ENCODE peak calls at places on chromosomes 3 and 15, in ten cellular contexts. Y is HepG2; V is mammary epithelial cell; R is CD8-positive, alpha-beta T cell; E is esophagus squamous epithelium; K is upper lobe of right lung; S is trophoblast cell; M is IMR-90; G is H9; T is H1. F is an unnamed sample.
A peak's percentile ranks its signal among the peaks of the same experiment; 100 is the strongest.

GRCh38 chr3:175679582-175679981 is 820.4 kb downstream of the NAALADL2 start:
- DNase-seq in R (no peak), G (no peak), S (no peak), K (no peak), Y (no peak), M (peak; percentile 18), V (no peak), T (no peak), E (no peak), F (no peak)

GRCh38 chr3:195227871-195228270 is 43.1 kb downstream of the XXYLT1 start:
- DNase-seq in R (no peak), E (no peak), S (peak; percentile 50), G (no peak), K (peak; percentile 52), Y (no peak), V (no peak), T (peak; percentile 31), M (no peak), F (no peak)

GRCh38 chr3:135017494-135017893 is 222.4 kb downstream of the EPHB1 start:
- DNase-seq in V (no peak), Y (no peak), E (no peak), R (no peak), M (no peak), T (no peak), G (no peak), K (no peak), S (no peak), F (no peak)

GRCh38 chr3:12253521-12253920 is 35.3 kb upstream of the PPARG start:
- DNase-seq in Y (no peak), V (no peak), G (no peak), E (no peak), K (no peak), T (no peak), R (no peak), S (peak; percentile 37), M (peak; percentile 44), F (no peak)

GRCh38 chr15:58957101-58957973 is 23.9 kb upstream of the SLTM start:
- DNase-seq in S (peak; percentile 45), T (peak; percentile 71), R (peak; percentile 52), Y (peak; percentile 69), K (no peak), M (peak; percentile 58), E (no peak), G (peak; percentile 71), V (peak; percentile 44), F (peak; percentile 21)

GRCh38 chr3:39398700-39399099 is 7.8 kb upstream of the RPSA start:
- DNase-seq in G (no peak), E (no peak), R (no peak), K (no peak), S (no peak), T (no peak), Y (no peak), M (no peak), V (peak; percentile 50), F (no peak)

GRCh38 chr3:97968376-97968775 is 3.9 kb downstream of the RIOX2 start:
- DNase-seq in Y (no peak), G (no peak), K (no peak), R (no peak), T (no peak), E (no peak), S (no peak), V (no peak), M (no peak), F (no peak)

GRCh38 chr3:74630602-74631001 is 16.1 kb upstream of the CNTN3 start:
- DNase-seq in Y (no peak), G (no peak), S (no peak), V (peak; percentile 46), M (peak; percentile 59), T (no peak), E (no peak), R (no peak), K (no peak), F (no peak)

GRCh38 chr3:112811150-112811884 is 35.3 kb downstream of the CD200R1L start:
- DNase-seq in G (no peak), S (no peak), K (no peak), V (no peak), M (peak; percentile 86), Y (no peak), R (no peak), T (no peak), E (no peak), F (no peak)

GRCh38 chr15:67415186-67415585 is 105.7 kb upstream of the C15orf61 start:
- DNase-seq in M (no peak), R (no peak), S (no peak), G (no peak), E (no peak), T (no peak), K (no peak), V (no peak), Y (no peak), F (no peak)

DNA sequence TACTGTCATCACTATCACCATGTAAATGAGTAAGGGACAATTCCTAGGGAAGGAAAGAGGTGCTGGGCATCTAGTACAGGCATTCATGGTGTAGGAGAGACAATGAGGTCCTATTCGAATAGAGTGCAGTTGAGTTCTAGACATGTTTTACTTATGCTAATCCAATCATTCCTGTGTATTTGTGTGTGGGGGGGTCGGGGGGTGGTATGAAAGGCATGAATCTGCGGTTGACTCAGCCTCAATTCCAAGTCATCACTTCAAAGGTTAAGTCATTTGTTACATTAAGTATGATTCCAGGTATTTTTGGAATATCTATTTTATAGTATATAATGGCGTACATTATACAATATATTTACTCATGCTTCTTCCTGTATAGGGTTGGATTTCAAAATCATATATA is 163.1 kb upstream of the GALNT15 start:
- DNase-seq in V (no peak), S (no peak), R (no peak), M (peak; percentile 58), T (no peak), E (no peak), G (no peak), K (no peak), Y (no peak), F (no peak)
- H3K27ac ChIP-seq in V (no peak overlapping the region), S (no peak overlapping the region), R (no peak overlapping the region), M (peak overlapping the region; percentile 30), T (no peak overlapping the region), E (no peak overlapping the region), G (no peak overlapping the region), K (no peak overlapping the region), Y (no peak overlapping the region), F (no peak overlapping the region)

DNA sequence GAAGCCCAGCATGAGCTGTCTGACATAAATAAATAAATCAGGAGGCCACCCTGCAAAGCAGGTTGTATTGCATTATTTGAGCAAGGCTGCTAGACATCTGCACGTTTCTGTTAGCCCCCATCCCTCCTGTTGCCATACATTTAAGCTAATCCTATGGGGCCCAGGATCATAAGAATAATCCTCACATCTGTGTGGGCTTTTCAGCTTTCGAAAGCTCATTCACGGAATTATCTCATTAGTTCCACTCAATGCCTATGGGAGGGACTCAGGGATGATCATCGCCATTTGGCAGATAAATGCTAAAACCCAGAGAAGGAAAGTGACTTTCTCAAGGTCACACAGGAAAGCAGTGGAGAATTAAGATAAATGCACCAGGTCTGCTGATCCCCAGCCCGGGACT is 123.4 kb downstream of the TLE3 start:
- DNase-seq in G (no peak), R (no peak), T (no peak), Y (no peak), E (no peak), V (no peak), M (no peak), S (no peak), K (no peak), F (no peak)
- H3K9me3 ChIP-seq in G (no peaks in the 10 kb centered on the region), R (no peaks in the 10 kb centered on the region), T (no peaks in the 10 kb centered on the region), Y (no peaks in the 10 kb centered on the region), E (no peaks in the 10 kb centered on the region), V (no peaks in the 10 kb centered on the region), M (no peaks in the 10 kb centered on the region), S (no peaks in the 10 kb centered on the region), K (no peaks in the 10 kb centered on the region), F (no peaks in the 10 kb centered on the region)

GRCh38 chr3:139301654-139302053 is 42.2 kb upstream of the MRPS22 start:
- DNase-seq in R (no peak), V (no peak), Y (no peak), E (no peak), K (no peak), S (no peak), G (no peak), T (no peak), M (no peak), F (no peak)

GRCh38 chr3:139302801-139303113 is 41.1 kb upstream of the MRPS22 start:
- DNase-seq in K (no peak), E (no peak), S (peak; percentile 4), R (no peak), M (no peak), V (no peak), Y (no peak), G (no peak), T (no peak), F (no peak)

GRCh38 chr3:139304383-139304782 is 39.4 kb upstream of the MRPS22 start:
- DNase-seq in G (no peak), V (no peak), Y (no peak), R (no peak), E (no peak), M (no peak), K (no peak), S (no peak), T (no peak), F (no peak)

GRCh38 chr3:139302084-139302800 is 41.6 kb upstream of the MRPS22 start:
- DNase-seq in M (peak; percentile 99), K (no peak), E (no peak), V (peak; percentile 96), G (no peak), Y (peak; percentile 57), S (peak; percentile 98), R (no peak), T (no peak), F (no peak)

GRCh38 chr3:139303216-139303615 is 40.6 kb upstream of the MRPS22 start:
- DNase-seq in K (no peak), T (no peak), M (no peak), S (peak; percentile 96), E (no peak), G (no peak), V (no peak), Y (no peak), R (no peak), F (no peak)
- H3K4me1 ChIP-seq in K (no peaks in the 10 kb centered on the region), T (no peaks in the 10 kb centered on the region), M (peaks cover 31% of the 10 kb centered on the region), S (peaks cover 19% of the 10 kb centered on the region), E (no peaks in the 10 kb centered on the region), G (no peaks in the 10 kb centered on the region), V (peaks cover 48% of the 10 kb centered on the region), Y (peaks cover 42% of the 10 kb centered on the region), R (no peaks in the 10 kb centered on the region), F (no peaks in the 10 kb centered on the region)

GRCh38 chr3:48318831-48319512 is 14.5 kb downstream of the SPINK8 start:
- DNase-seq in R (no peak), V (no peak), G (no peak), K (no peak), T (no peak), S (no peak), Y (no peak), M (no peak), E (no peak), F (no peak)

DNA sequence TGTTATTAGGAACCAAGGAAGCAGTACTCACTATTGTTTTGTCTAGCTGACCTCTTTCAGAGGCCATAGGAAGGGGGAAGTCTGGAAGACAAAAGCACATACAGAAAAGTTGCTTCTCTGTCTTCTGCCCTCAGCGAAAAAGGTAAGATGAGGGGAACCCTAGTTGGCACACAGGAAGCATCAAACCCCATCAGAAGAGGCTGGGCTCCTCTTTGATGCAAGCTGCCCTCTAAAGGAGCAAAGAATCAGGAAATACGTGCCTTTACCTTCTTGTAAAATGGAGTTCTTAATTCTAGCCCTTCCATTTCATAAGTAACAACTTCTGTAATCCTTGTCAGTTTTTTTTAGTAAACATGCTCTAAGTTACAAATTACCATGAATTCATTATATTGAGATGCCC is 12.5 kb downstream of the SPINK8 start:
- DNase-seq in G (no peak), V (no peak), K (no peak), T (no peak), E (no peak), S (no peak), Y (no peak), M (no peak), R (no peak), F (no peak)
- H3K27ac ChIP-seq in G (no peak overlapping the region), V (no peak overlapping the region), K (no peak overlapping the region), T (no peak overlapping the region), E (no peak overlapping the region), S (no peak overlapping the region), Y (no peak overlapping the region), M (no peak overlapping the region), R (no peak overlapping the region), F (no peak overlapping the region)